ENCODE peak calls at places on chromosome 6, in eight cellular contexts. H, R, Q, K, T, P, S and L are unnamed samples.

GRCh38 chr6:97095466-97095865 is 170.9 kb downstream of the KLHL32 start:
- DNase-seq in H (no peak), R (no peak), Q (no peak), K (no peak), T (no peak), P (no peak), S (no peak), L (no peak)

GRCh38 chr6:15755555-15755954 is 92.7 kb upstream of the DTNBP1 start:
- DNase-seq in H (no peak), R (no peak), Q (no peak), K (peak; percentile 9), T (no peak), P (no peak), S (no peak), L (no peak)

GRCh38 chr6:28563420-28564095 is 37.9 kb downstream of the GPX5 start:
- DNase-seq in H (no peak), R (no peak), Q (no peak), K (no peak), T (no peak), P (no peak), S (no peak), L (no peak)

GRCh38 chr6:43012364-43012763 is 1.4 kb downstream of the MEA1 start:
- DNase-seq in H (no peak), R (no peak), Q (no peak), K (no peak), T (no peak), P (no peak), S (no peak), L (no peak)

GRCh38 chr6:157390273-157391060 is 9.5 kb downstream of the ZDHHC14 start:
- DNase-seq in H (no peak), R (no peak), Q (no peak), K (no peak), T (no peak), P (no peak), S (no peak), L (no peak)

GRCh38 chr6:85078071-85078470 is 313.7 kb upstream of the TBX18 start:
- DNase-seq in H (no peak), R (no peak), Q (no peak), K (peak; percentile 84), T (no peak), P (no peak), S (peak; percentile 8), L (peak; percentile 22)

GRCh38 chr6:31510007-31510406 is 12.1 kb downstream of the MICB start:
- DNase-seq in H (no peak), R (no peak), Q (no peak), K (no peak), T (no peak), P (no peak), S (no peak), L (no peak)

GRCh38 chr6:113695506-113695905 is 161.6 kb upstream of the MARCKS start:
- DNase-seq in H (no peak), R (no peak), Q (no peak), K (peak; percentile 30), T (no peak), P (no peak), S (no peak), L (no peak)

GRCh38 chr6:136066005-136066404 is 184.1 kb downstream of the MTFR2 start:
- DNase-seq in H (no peak), R (no peak), Q (no peak), K (peak; percentile 43), T (no peak), P (no peak), S (no peak), L (no peak)

GRCh38 chr6:42118162-42119001 is 24.0 kb downstream of the C6orf132 start:
- DNase-seq in H (no peak), R (peak; percentile 92), Q (no peak), K (no peak), T (no peak), P (peak; percentile 53), S (peak; percentile 8), L (peak; percentile 51)